ENCODE peak calls at places on chromosomes 16 and 17, in eight cellular contexts. R, A, F, G, M, Q, H and Y are unnamed samples.

GRCh38 chr17:38417210-38417951 is 10.9 kb upstream of the ARHGAP23 start:
- DNase-seq in R (no peak), A (peak; percentile 25), F (no peak), G (no peak), M (no peak), Q (no peak), H (no peak), Y (no peak)

GRCh38 chr17:75242461-75243042 is 18.9 kb downstream of the GGA3 start:
- DNase-seq in R (no peak), A (no peak), F (no peak), G (no peak), M (no peak), Q (no peak), H (no peak), Y (no peak)

GRCh38 chr16:90008708-90009145 is 10.5 kb downstream of the DBNDD1 start:
- DNase-seq in R (no peak), A (no peak), F (no peak), G (no peak), M (no peak), Q (peak; percentile 28), H (peak; percentile 80), Y (no peak)

GRCh38 chr16:57608462-57609113 is 19.8 kb upstream of the ADGRG1 start:
- DNase-seq in R (no peak), A (no peak), F (no peak), G (no peak), M (no peak), Q (no peak), H (no peak), Y (peak; percentile 29)

GRCh38 chr16:73058616-73059409 is 10.9 kb upstream of the ZFHX3 start:
- DNase-seq in R (no peak), A (peak; percentile 64), F (no peak), G (peak; percentile 43), M (peak; percentile 35), Q (no peak), H (no peak), Y (peak; percentile 75)

GRCh38 chr16:2523801-2524231 is 3.6 kb downstream of the AMDHD2 start:
- DNase-seq in R (no peak), A (no peak), F (no peak), G (no peak), M (no peak), Q (no peak), H (no peak), Y (no peak)

GRCh38 chr16:56944954-56945839 is 13.3 kb downstream of the HERPUD1 start:
- DNase-seq in R (no peak), A (no peak), F (no peak), G (no peak), M (no peak), Q (no peak), H (no peak), Y (no peak)

GRCh38 chr17:17416007-17416399 is 60.8 kb upstream of the MED9 start:
- DNase-seq in R (no peak), A (peak; percentile 41), F (no peak), G (no peak), M (peak; percentile 70), Q (no peak), H (peak; percentile 46), Y (no peak)

GRCh38 chr16:29148867-29149272 is 164.0 kb downstream of the LAT start:
- DNase-seq in R (no peak), A (no peak), F (no peak), G (peak; percentile 49), M (no peak), Q (peak; percentile 24), H (no peak), Y (no peak)

GRCh38 chr16:31080035-31080629 is 5.9 kb downstream of the ZNF646 start:
- DNase-seq in R (no peak), A (no peak), F (no peak), G (no peak), M (no peak), Q (no peak), H (no peak), Y (no peak)

GRCh38 chr16:87063543-87063942 is 253.6 kb downstream of the C16orf95 start:
- DNase-seq in R (no peak), A (no peak), F (no peak), G (no peak), M (no peak), Q (no peak), H (no peak), Y (no peak)

GRCh38 chr17:65170839-65171238 is 33.7 kb downstream of the RGS9 start:
- DNase-seq in R (no peak), A (peak; percentile 66), F (no peak), G (peak; percentile 55), M (no peak), Q (no peak), H (no peak), Y (no peak)

GRCh38 chr16:56848955-56849689 is 15.9 kb upstream of the SLC12A3 start:
- DNase-seq in R (no peak), A (peak; percentile 50), F (peak; percentile 37), G (no peak), M (peak; percentile 84), Q (no peak), H (no peak), Y (no peak)

GRCh38 chr17:8801135-8801840 is 2.1 kb upstream of the MFSD6L start:
- DNase-seq in R (no peak), A (no peak), F (no peak), G (no peak), M (no peak), Q (no peak), H (no peak), Y (no peak)

GRCh38 chr17:67503184-67503583 is 126.1 kb downstream of the PITPNC1 start:
- DNase-seq in R (no peak), A (no peak), F (no peak), G (no peak), M (peak; percentile 8), Q (no peak), H (no peak), Y (no peak)

GRCh38 chr17:4796550-4796915 is 569 bp downstream of the PSMB6 start:
- DNase-seq in R (no peak), A (no peak), F (no peak), G (no peak), M (peak; percentile 68), Q (peak; percentile 16), H (no peak), Y (no peak)

GRCh38 chr17:29054835-29055234 is 11.9 kb downstream of the PIPOX start:
- DNase-seq in R (no peak), A (no peak), F (no peak), G (no peak), M (no peak), Q (no peak), H (no peak), Y (no peak)

GRCh38 chr17:79251824-79252223 is 177.2 kb downstream of the ENGASE start:
- DNase-seq in R (no peak), A (no peak), F (no peak), G (no peak), M (no peak), Q (no peak), H (no peak), Y (no peak)

GRCh38 chr16:86602521-86602920 is 24.2 kb downstream of the FOXL1 start:
- DNase-seq in R (no peak), A (no peak), F (no peak), G (no peak), M (no peak), Q (no peak), H (no peak), Y (no peak)

GRCh38 chr16:88718178-88718577 is 11.9 kb downstream of the CTU2 start:
- DNase-seq in R (no peak), A (no peak), F (no peak), G (no peak), M (no peak), Q (no peak), H (no peak), Y (no peak)

GRCh38 chr17:76368545-76368944 is 14.8 kb upstream of the PRPSAP1 start:
- DNase-seq in R (no peak), A (no peak), F (no peak), G (no peak), M (peak; percentile 59), Q (no peak), H (no peak), Y (no peak)

GRCh38 chr17:2057130-2057713 is 2.3 kb downstream of the HIC1 start:
- DNase-seq in R (no peak), A (no peak), F (no peak), G (no peak), M (no peak), Q (no peak), H (no peak), Y (no peak)

GRCh38 chr16:66976746-66977145 is 11.6 kb upstream of the CES4A start:
- DNase-seq in R (no peak), A (no peak), F (no peak), G (no peak), M (no peak), Q (no peak), H (no peak), Y (no peak)